ENCODE peak calls at places on chromosomes 6 and 20, in seven cellular contexts. C is amniotic stem cell; T is activated T-helper 9 cell treated with anti-CD3 and anti-CD28 coated beads, Interleukin-2, amount 50 U/mL, for 16 hours; P is heart right ventricle; J is GM13977; N is progenitor cell of endocrine pancreas; D is SK-N-SH. W is an unnamed sample.

GRCh38 chr6:134173007-134173690 is 120.7 kb upstream of the SLC2A12 start:
- DNase-seq in C (no peak), T (no peak), N (no peak), P (no peak), D (no peak), J (no peak), W (no peak)

GRCh38 chr20:23397961-23398360 is 23.3 kb downstream of the NAPB start:
- DNase-seq in P (no peak), D (no peak), C (no peak), J (no peak), N (no peak), T (no peak), W (no peak)

GRCh38 chr20:41287327-41287726 is 30.2 kb downstream of the ZHX3 start:
- DNase-seq in N (no peak), J (no peak), T (no peak), C (peak), D (no peak), P (no peak), W (no peak)

GRCh38 chr6:93584280-93584679 is 164.9 kb upstream of the EPHA7 start:
- DNase-seq in J (no peak), C (no peak), T (no peak), P (no peak), N (no peak), D (no peak), W (no peak)

GRCh38 chr6:169177516-169178196 is 76.0 kb downstream of the THBS2 start:
- DNase-seq in T (no peak), P (no peak), J (no peak), N (no peak), D (no peak), C (no peak), W (no peak)

GRCh38 chr20:46984391-46984790 is 89.7 kb downstream of the EYA2 start:
- DNase-seq in D (no peak), J (no peak), N (no peak), C (no peak), T (no peak), P (no peak), W (no peak)

GRCh38 chr20:38751360-38751976 is 3.2 kb downstream of the ACTR5 start:
- DNase-seq in J (peak), P (no peak), T (no peak), D (peak), C (no peak), N (no peak), W (no peak)

GRCh38 chr6:147279423-147279822 is 75.2 kb downstream of the STXBP5 start:
- DNase-seq in J (no peak), D (no peak), T (no peak), N (no peak), C (no peak), P (no peak), W (no peak)

GRCh38 chr6:107021786-107022185 is 6.2 kb upstream of the MTRES1 start:
- DNase-seq in C (no peak), J (no peak), D (no peak), P (no peak), T (no peak), N (no peak), W (no peak)

GRCh38 chr6:3176562-3177355 is 19.4 kb upstream of the TUBB2A start:
- DNase-seq in N (no peak), J (no peak), D (no peak), C (peak), T (peak), P (no peak), W (no peak)

GRCh38 chr20:15099130-15099529 is 761.7 kb upstream of the FLRT3 start:
- DNase-seq in C (no peak), J (no peak), T (no peak), P (no peak), N (no peak), D (no peak), W (no peak)

GRCh38 chr20:53413188-53413631 is 180.4 kb downstream of the ZNF217 start:
- DNase-seq in N (peak), J (peak), C (no peak), T (peak), D (no peak), P (peak), W (no peak)

GRCh38 chr6:70398783-70399730 is 14.3 kb upstream of the FAM135A start:
- DNase-seq in C (no peak), D (no peak), P (no peak), T (no peak), J (no peak), N (no peak), W (no peak)

GRCh38 chr6:83927470-83927869 is 68.0 kb downstream of the CYB5R4 start:
- DNase-seq in D (no peak), P (no peak), N (no peak), C (no peak), J (no peak), T (no peak), W (no peak)

GRCh38 chr6:6148192-6148815 is 141.6 kb upstream of the NRN1 start:
- DNase-seq in P (no peak), T (no peak), D (no peak), N (no peak), J (no peak), C (no peak), W (no peak)

GRCh38 chr6:110781522-110782200 is 33.6 kb downstream of the CDK19 start:
- DNase-seq in C (no peak), P (no peak), D (no peak), J (no peak), T (no peak), N (no peak), W (no peak)

GRCh38 chr6:127352519-127352918 is 9.1 kb upstream of the ECHDC1 start:
- DNase-seq in P (no peak), J (no peak), D (no peak), T (no peak), N (no peak), C (no peak), W (no peak)

GRCh38 chr6:108074359-108075144 is at the start of gene OSTM1:
- DNase-seq in P (peak), C (peak), J (peak), D (peak), N (peak), T (peak), W (peak)

GRCh38 chr6:64411226-64411625 is 775.6 kb downstream of the PHF3 start:
- DNase-seq in C (no peak), T (no peak), N (no peak), D (no peak), J (no peak), P (no peak), W (no peak)

GRCh38 chr6:23413327-23414203 is 712.5 kb upstream of the NRSN1 start:
- DNase-seq in C (no peak), T (no peak), D (no peak), N (no peak), J (no peak), P (no peak), W (no peak)

GRCh38 chr6:170087946-170088348 is 202.9 kb downstream of the DLL1 start:
- DNase-seq in P (no peak), N (no peak), D (no peak), J (peak), C (no peak), T (peak), W (peak)

GRCh38 chr20:1277529-1278322 is 11.6 kb downstream of the SNPH start:
- DNase-seq in C (no peak), P (no peak), J (no peak), T (no peak), N (no peak), D (no peak), W (no peak)

GRCh38 chr20:48211847-48212246 is 426.6 kb upstream of the SULF2 start:
- DNase-seq in N (no peak), T (no peak), C (no peak), J (no peak), P (no peak), D (no peak), W (no peak)

GRCh38 chr20:20321917-20322316 is 46.0 kb upstream of the INSM1 start:
- DNase-seq in N (no peak), J (no peak), P (no peak), C (no peak), D (no peak), T (no peak), W (no peak)

GRCh38 chr6:12064125-12064524 is 52.0 kb downstream of the HIVEP1 start:
- DNase-seq in N (no peak), C (no peak), T (no peak), P (no peak), J (no peak), D (no peak), W (no peak)

GRCh38 chr20:44651507-44652373 is at the start of gene ADA:
- DNase-seq in T (no peak), D (peak), J (peak), C (no peak), N (peak), P (peak), W (no peak)

GRCh38 chr20:10453241-10453640 is 18.1 kb downstream of the SLX4IP start:
- DNase-seq in N (no peak), T (no peak), D (no peak), C (no peak), J (no peak), P (no peak), W (no peak)

GRCh38 chr6:52186480-52186879 is 305 bp downstream of the IL17A start:
- DNase-seq in C (no peak), N (no peak), T (no peak), J (peak), D (no peak), P (no peak), W (no peak)

GRCh38 chr6:81487489-81487888 is 265.0 kb downstream of the TENT5A start:
- DNase-seq in D (no peak), T (no peak), C (no peak), J (no peak), P (peak), N (no peak), W (no peak)

GRCh38 chr6:127384007-127384406 is 40.6 kb upstream of the ECHDC1 start:
- DNase-seq in P (no peak), C (no peak), N (no peak), D (no peak), J (no peak), T (no peak), W (no peak)

GRCh38 chr20:48933017-48933766 is 11.7 kb downstream of the ARFGEF2 start:
- DNase-seq in C (no peak), T (no peak), D (no peak), J (no peak), N (no peak), P (no peak), W (no peak)

GRCh38 chr6:26064619-26065257 is 22.5 kb upstream of the HFE start:
- DNase-seq in T (no peak), J (no peak), D (peak), N (no peak), C (peak), P (no peak), W (no peak)

GRCh38 chr6:135159531-135159930 is 21.6 kb upstream of the MYB start:
- DNase-seq in J (no peak), T (no peak), P (no peak), D (no peak), N (no peak), C (no peak), W (no peak)

GRCh38 chr6:56732517-56732916 is 89.8 kb upstream of the DST start:
- DNase-seq in J (no peak), P (no peak), T (no peak), C (no peak), D (no peak), N (no peak), W (no peak)

GRCh38 chr6:89934685-89935366 is 40.6 kb downstream of the GJA10 start:
- DNase-seq in P (no peak), T (no peak), J (no peak), C (no peak), N (no peak), D (peak), W (peak)

GRCh38 chr6:169641461-169642085 is 60.3 kb downstream of the WDR27 start:
- DNase-seq in J (no peak), N (no peak), C (no peak), T (no peak), D (no peak), P (no peak), W (no peak)

GRCh38 chr6:151413372-151414145 is 22.2 kb upstream of the ZBTB2 start:
- DNase-seq in P (no peak), J (no peak), T (peak), N (no peak), D (no peak), C (no peak), W (no peak)

GRCh38 chr20:41452226-41452625 is 85.6 kb upstream of the EMILIN3 start:
- DNase-seq in T (no peak), P (no peak), D (no peak), N (no peak), C (no peak), J (no peak), W (no peak)

GRCh38 chr6:44304282-44305199 is 8.6 kb downstream of the AARS2 start:
- DNase-seq in N (no peak), J (peak), C (no peak), T (peak), D (peak), P (no peak), W (no peak)